ENCODE peak calls at places on chromosomes 11 and 22, in four cellular contexts. T is nephron progenitor cell, X is posterior cingulate gyrus, Q is ELR. J is an unnamed sample.

GRCh38 chr11:116371146-116371545 is 401.6 kb downstream of the BUD13 start:
- DNase-seq in T (no peak), X (no peak), Q (no peak), J (no peak)

GRCh38 chr22:38957808-38958207 is 399 bp downstream of the APOBEC3A start:
- DNase-seq in T (no peak), X (no peak), Q (no peak), J (no peak)

GRCh38 chr22:44895296-44896055 is 114.3 kb downstream of the PHF21B start:
- DNase-seq in T (no peak), X (no peak), Q (no peak), J (no peak)

GRCh38 chr11:131839326-131839725 is 468.9 kb downstream of the NTM start:
- DNase-seq in T (no peak), X (no peak), Q (no peak), J (no peak)

GRCh38 chr11:103013426-103013825 is 57.9 kb upstream of the MMP13 start:
- DNase-seq in T (no peak), X (no peak), Q (no peak), J (no peak)

GRCh38 chr11:125088576-125089455 is 22.6 kb downstream of the TMEM218 start:
- DNase-seq in T (no peak), X (peak), Q (no peak), J (no peak)

GRCh38 chr11:75790986-75791385 is 22.4 kb downstream of the DGAT2 start:
- DNase-seq in T (no peak), X (peak), Q (peak), J (no peak)

GRCh38 chr22:42427211-42427610 is 5.0 kb downstream of the NFAM1 start:
- DNase-seq in T (no peak), X (no peak), Q (no peak), J (no peak)

GRCh38 chr11:27485930-27486773 is 13.6 kb upstream of the LGR4 start:
- DNase-seq in T (peak), X (peak), Q (peak), J (no peak)

GRCh38 chr11:126113515-126113957 is 50.9 kb upstream of the CDON start:
- DNase-seq in T (no peak), X (no peak), Q (peak), J (peak)

GRCh38 chr22:31327786-31328544 is 18.2 kb downstream of the PATZ1 start:
- DNase-seq in T (no peak), X (no peak), Q (no peak), J (no peak)

GRCh38 chr11:13465909-13466371 is 2.9 kb upstream of the BTBD10 start:
- DNase-seq in T (no peak), X (no peak), Q (peak), J (no peak)

GRCh38 chr11:33435201-33435600 is 178.0 kb downstream of the HIPK3 start:
- DNase-seq in T (no peak), X (no peak), Q (no peak), J (no peak)

GRCh38 chr11:34724973-34725372 is 104.1 kb downstream of the EHF start:
- DNase-seq in T (no peak), X (no peak), Q (no peak), J (no peak)

GRCh38 chr11:134361661-134362060 is 29.9 kb downstream of the GLB1L2 start:
- DNase-seq in T (no peak), X (peak), Q (no peak), J (no peak)

GRCh38 chr22:35464399-35464798 is 64.5 kb downstream of the MCM5 start:
- DNase-seq in T (no peak), X (no peak), Q (no peak), J (no peak)

GRCh38 chr11:87421422-87421821 is 383.7 kb downstream of the TMEM135 start:
- DNase-seq in T (peak), X (no peak), Q (peak), J (peak)

GRCh38 chr11:123069878-123070821 is 8.2 kb upstream of the HSPA8 start:
- DNase-seq in T (no peak), X (no peak), Q (no peak), J (no peak)